ENCODE peak calls at places on chromosomes 7 and 10, in nine cellular contexts. One of them, this sample, is unnamed.
A peak's percentile ranks its signal among the peaks of the same experiment; 100 is the strongest.

GRCh38 chr7:47034180-47034579 is 547.7 kb downstream of the TNS3 start:
- DNase-seq in cardiac muscle cell: no peak
- DNase-seq in naive thymus-derived CD8-positive, alpha-beta T cell: no peak
- DNase-seq in globus pallidus: no peak
- DNase-seq in T-helper 2 cell: no peak
- DNase-seq in renal cortical epithelial cell: no peak
- DNase-seq in GF-D8: no peak
- DNase-seq in T-cell: no peak
- DNase-seq in DMS153: no peak
- DNase-seq in this sample: no peak

GRCh38 chr10:72083234-72084093 is 4.9 kb downstream of the SPOCK2 start:
- DNase-seq in cardiac muscle cell: no peak
- DNase-seq in DMS153: no peak
- DNase-seq in naive thymus-derived CD8-positive, alpha-beta T cell: no peak
- DNase-seq in T-cell: peak; percentile 47
- DNase-seq in T-helper 2 cell: peak; percentile 89
- DNase-seq in GF-D8: no peak
- DNase-seq in renal cortical epithelial cell: no peak
- DNase-seq in globus pallidus: no peak
- DNase-seq in this sample: no peak

GRCh38 chr10:74307061-74307651 is 156.1 kb downstream of the ADK start:
- DNase-seq in T-cell: no peak
- DNase-seq in renal cortical epithelial cell: no peak
- DNase-seq in naive thymus-derived CD8-positive, alpha-beta T cell: no peak
- DNase-seq in DMS153: no peak
- DNase-seq in cardiac muscle cell: no peak
- DNase-seq in GF-D8: no peak
- DNase-seq in globus pallidus: no peak
- DNase-seq in T-helper 2 cell: no peak
- DNase-seq in this sample: no peak

GRCh38 chr10:12981570-12981969 is 19.9 kb downstream of the CCDC3 start:
- DNase-seq in globus pallidus: no peak
- DNase-seq in GF-D8: no peak
- DNase-seq in cardiac muscle cell: no peak
- DNase-seq in T-cell: no peak
- DNase-seq in naive thymus-derived CD8-positive, alpha-beta T cell: no peak
- DNase-seq in T-helper 2 cell: no peak
- DNase-seq in DMS153: no peak
- DNase-seq in renal cortical epithelial cell: no peak
- DNase-seq in this sample: no peak

GRCh38 chr7:97733276-97734206 is 1.7 kb downstream of the TAC1 start:
- DNase-seq in renal cortical epithelial cell: no peak
- DNase-seq in naive thymus-derived CD8-positive, alpha-beta T cell: no peak
- DNase-seq in T-helper 2 cell: no peak
- DNase-seq in cardiac muscle cell: peak; percentile 36
- DNase-seq in T-cell: no peak
- DNase-seq in DMS153: no peak
- DNase-seq in GF-D8: no peak
- DNase-seq in globus pallidus: no peak
- DNase-seq in this sample: peak; percentile 85

GRCh38 chr10:70331486-70332268 is 47.9 kb upstream of the NPFFR1 start:
- DNase-seq in naive thymus-derived CD8-positive, alpha-beta T cell: no peak
- DNase-seq in T-helper 2 cell: no peak
- DNase-seq in GF-D8: peak; percentile 93
- DNase-seq in T-cell: no peak
- DNase-seq in renal cortical epithelial cell: peak; percentile 99
- DNase-seq in DMS153: peak; percentile 85
- DNase-seq in globus pallidus: peak; percentile 62
- DNase-seq in cardiac muscle cell: peak; percentile 25
- DNase-seq in this sample: no peak

GRCh38 chr10:42988517-42989395 is 88.1 kb upstream of the RET start:
- DNase-seq in cardiac muscle cell: no peak
- DNase-seq in naive thymus-derived CD8-positive, alpha-beta T cell: no peak
- DNase-seq in T-helper 2 cell: no peak
- DNase-seq in DMS153: no peak
- DNase-seq in T-cell: no peak
- DNase-seq in GF-D8: peak; percentile 49
- DNase-seq in renal cortical epithelial cell: no peak
- DNase-seq in globus pallidus: no peak
- DNase-seq in this sample: no peak

GRCh38 chr7:76386691-76387260 is 22.7 kb downstream of the SSC4D start:
- DNase-seq in DMS153: no peak
- DNase-seq in naive thymus-derived CD8-positive, alpha-beta T cell: no peak
- DNase-seq in T-helper 2 cell: no peak
- DNase-seq in cardiac muscle cell: no peak
- DNase-seq in T-cell: no peak
- DNase-seq in renal cortical epithelial cell: no peak
- DNase-seq in globus pallidus: no peak
- DNase-seq in GF-D8: no peak
- DNase-seq in this sample: no peak

GRCh38 chr7:42915356-42915755 is 3.5 kb upstream of the C7orf25 start:
- DNase-seq in cardiac muscle cell: no peak
- DNase-seq in naive thymus-derived CD8-positive, alpha-beta T cell: no peak
- DNase-seq in GF-D8: no peak
- DNase-seq in DMS153: no peak
- DNase-seq in T-helper 2 cell: no peak
- DNase-seq in T-cell: no peak
- DNase-seq in renal cortical epithelial cell: peak; percentile 50
- DNase-seq in globus pallidus: no peak
- DNase-seq in this sample: no peak

GRCh38 chr10:72291019-72291532 is 17.4 kb downstream of the DDIT4 start:
- DNase-seq in T-helper 2 cell: no peak
- DNase-seq in DMS153: no peak
- DNase-seq in GF-D8: peak; percentile 21
- DNase-seq in globus pallidus: no peak
- DNase-seq in cardiac muscle cell: no peak
- DNase-seq in naive thymus-derived CD8-positive, alpha-beta T cell: no peak
- DNase-seq in T-cell: no peak
- DNase-seq in renal cortical epithelial cell: no peak
- DNase-seq in this sample: no peak

GRCh38 chr10:84234508-84234907 is 6.8 kb downstream of the LRIT1 start:
- DNase-seq in cardiac muscle cell: no peak
- DNase-seq in GF-D8: no peak
- DNase-seq in globus pallidus: no peak
- DNase-seq in DMS153: no peak
- DNase-seq in T-cell: no peak
- DNase-seq in renal cortical epithelial cell: no peak
- DNase-seq in naive thymus-derived CD8-positive, alpha-beta T cell: no peak
- DNase-seq in T-helper 2 cell: no peak
- DNase-seq in this sample: no peak

GRCh38 chr7:137626469-137627067 is 220.2 kb downstream of the DGKI start:
- DNase-seq in renal cortical epithelial cell: peak; percentile 49
- DNase-seq in cardiac muscle cell: peak; percentile 79
- DNase-seq in T-helper 2 cell: no peak
- DNase-seq in T-cell: peak; percentile 0
- DNase-seq in DMS153: no peak
- DNase-seq in globus pallidus: peak; percentile 64
- DNase-seq in naive thymus-derived CD8-positive, alpha-beta T cell: no peak
- DNase-seq in GF-D8: no peak
- DNase-seq in this sample: peak; percentile 72

GRCh38 chr10:7161484-7162283 is 249.2 kb downstream of the SFMBT2 start:
- DNase-seq in DMS153: no peak
- DNase-seq in globus pallidus: no peak
- DNase-seq in GF-D8: no peak
- DNase-seq in T-helper 2 cell: no peak
- DNase-seq in cardiac muscle cell: no peak
- DNase-seq in naive thymus-derived CD8-positive, alpha-beta T cell: no peak
- DNase-seq in T-cell: no peak
- DNase-seq in renal cortical epithelial cell: no peak
- DNase-seq in this sample: no peak

GRCh38 chr7:139679731-139680594 is 97.8 kb downstream of the HIPK2 start:
- DNase-seq in naive thymus-derived CD8-positive, alpha-beta T cell: no peak
- DNase-seq in T-cell: no peak
- DNase-seq in GF-D8: no peak
- DNase-seq in DMS153: no peak
- DNase-seq in cardiac muscle cell: no peak
- DNase-seq in renal cortical epithelial cell: peak; percentile 97
- DNase-seq in globus pallidus: no peak
- DNase-seq in T-helper 2 cell: no peak
- DNase-seq in this sample: no peak

GRCh38 chr10:119595715-119596515 is 849 bp downstream of the TIAL1 start:
- DNase-seq in cardiac muscle cell: peak; percentile 54
- DNase-seq in GF-D8: no peak
- DNase-seq in naive thymus-derived CD8-positive, alpha-beta T cell: peak; percentile 48
- DNase-seq in DMS153: no peak
- DNase-seq in T-helper 2 cell: peak; percentile 39
- DNase-seq in globus pallidus: peak; percentile 47
- DNase-seq in T-cell: peak; percentile 30
- DNase-seq in renal cortical epithelial cell: no peak
- DNase-seq in this sample: peak; percentile 68

GRCh38 chr7:120996333-120996982 is 7.9 kb downstream of the CPED1 start:
- DNase-seq in naive thymus-derived CD8-positive, alpha-beta T cell: no peak
- DNase-seq in T-helper 2 cell: peak; percentile 28
- DNase-seq in DMS153: peak; percentile 10
- DNase-seq in T-cell: peak; percentile 62
- DNase-seq in globus pallidus: no peak
- DNase-seq in renal cortical epithelial cell: peak; percentile 73
- DNase-seq in cardiac muscle cell: no peak
- DNase-seq in GF-D8: peak; percentile 76
- DNase-seq in this sample: no peak

GRCh38 chr7:80597875-80598274 is 40.6 kb upstream of the CD36 start:
- DNase-seq in globus pallidus: no peak
- DNase-seq in DMS153: no peak
- DNase-seq in cardiac muscle cell: no peak
- DNase-seq in renal cortical epithelial cell: peak; percentile 12
- DNase-seq in T-cell: no peak
- DNase-seq in naive thymus-derived CD8-positive, alpha-beta T cell: no peak
- DNase-seq in T-helper 2 cell: no peak
- DNase-seq in GF-D8: no peak
- DNase-seq in this sample: no peak

GRCh38 chr7:1668932-1669485 is 1.1 kb upstream of the ELFN1 start:
- DNase-seq in renal cortical epithelial cell: no peak
- DNase-seq in cardiac muscle cell: no peak
- DNase-seq in DMS153: no peak
- DNase-seq in naive thymus-derived CD8-positive, alpha-beta T cell: no peak
- DNase-seq in GF-D8: no peak
- DNase-seq in T-helper 2 cell: no peak
- DNase-seq in globus pallidus: no peak
- DNase-seq in T-cell: no peak
- DNase-seq in this sample: peak; percentile 69

GRCh38 chr10:113553149-113553548 is 296 bp downstream of the HABP2 start:
- DNase-seq in DMS153: no peak
- DNase-seq in renal cortical epithelial cell: no peak
- DNase-seq in T-cell: no peak
- DNase-seq in cardiac muscle cell: no peak
- DNase-seq in T-helper 2 cell: no peak
- DNase-seq in GF-D8: no peak
- DNase-seq in globus pallidus: no peak
- DNase-seq in naive thymus-derived CD8-positive, alpha-beta T cell: no peak
- DNase-seq in this sample: no peak

GRCh38 chr10:42952358-42952757 is 124.5 kb upstream of the RET start:
- DNase-seq in T-cell: no peak
- DNase-seq in naive thymus-derived CD8-positive, alpha-beta T cell: no peak
- DNase-seq in T-helper 2 cell: no peak
- DNase-seq in cardiac muscle cell: peak; percentile 54
- DNase-seq in globus pallidus: no peak
- DNase-seq in GF-D8: no peak
- DNase-seq in renal cortical epithelial cell: no peak
- DNase-seq in DMS153: peak; percentile 20
- DNase-seq in this sample: no peak

GRCh38 chr7:129865932-129866214 is 86.9 kb downstream of the UBE2H start:
- DNase-seq in naive thymus-derived CD8-positive, alpha-beta T cell: no peak
- DNase-seq in GF-D8: no peak
- DNase-seq in T-cell: no peak
- DNase-seq in renal cortical epithelial cell: no peak
- DNase-seq in DMS153: no peak
- DNase-seq in T-helper 2 cell: no peak
- DNase-seq in globus pallidus: no peak
- DNase-seq in cardiac muscle cell: no peak
- DNase-seq in this sample: peak; percentile 6

GRCh38 chr10:111648046-111648445 is 535.5 kb downstream of the GPAM start:
- DNase-seq in T-helper 2 cell: no peak
- DNase-seq in T-cell: no peak
- DNase-seq in globus pallidus: no peak
- DNase-seq in GF-D8: no peak
- DNase-seq in cardiac muscle cell: no peak
- DNase-seq in DMS153: no peak
- DNase-seq in renal cortical epithelial cell: no peak
- DNase-seq in naive thymus-derived CD8-positive, alpha-beta T cell: no peak
- DNase-seq in this sample: no peak

GRCh38 chr7:144255471-144255897 is 9.1 kb downstream of the OR2A7 start:
- DNase-seq in T-cell: no peak
- DNase-seq in DMS153: no peak
- DNase-seq in T-helper 2 cell: no peak
- DNase-seq in globus pallidus: no peak
- DNase-seq in renal cortical epithelial cell: peak; percentile 0
- DNase-seq in naive thymus-derived CD8-positive, alpha-beta T cell: no peak
- DNase-seq in cardiac muscle cell: no peak
- DNase-seq in GF-D8: no peak
- DNase-seq in this sample: no peak

GRCh38 chr7:148318092-148318756 is 272.3 kb upstream of the C7orf33 start:
- DNase-seq in T-cell: no peak
- DNase-seq in GF-D8: no peak
- DNase-seq in cardiac muscle cell: no peak
- DNase-seq in renal cortical epithelial cell: no peak
- DNase-seq in DMS153: no peak
- DNase-seq in T-helper 2 cell: no peak
- DNase-seq in naive thymus-derived CD8-positive, alpha-beta T cell: no peak
- DNase-seq in globus pallidus: no peak
- DNase-seq in this sample: no peak

GRCh38 chr7:116673504-116673865 is 1.5 kb downstream of the MET start:
- DNase-seq in naive thymus-derived CD8-positive, alpha-beta T cell: no peak
- DNase-seq in GF-D8: no peak
- DNase-seq in T-cell: no peak
- DNase-seq in DMS153: no peak
- DNase-seq in cardiac muscle cell: no peak
- DNase-seq in globus pallidus: peak; percentile 3
- DNase-seq in T-helper 2 cell: no peak
- DNase-seq in renal cortical epithelial cell: no peak
- DNase-seq in this sample: no peak